ENCODE peak calls at places on chromosome 21, in ten cellular contexts. One of them, this sample, is unnamed.

GRCh38 chr21:35697321-35697808 is 363.0 kb downstream of the SETD4 start:
- DNase-seq in stomach: peak; percentile 71
- DNase-seq in glutamatergic neuron: no peak
- DNase-seq in T47D: no peak
- DNase-seq in astrocyte of the spinal cord: peak; percentile 48
- DNase-seq in T-helper 9 cell: no peak
- DNase-seq in activated CD4-positive, CD25-positive, alpha-beta regulatory T cell treated with anti-CD3 and anti-CD28 coated beads, Interleukin-2, amount 50 U/mL, for 72 hours: no peak
- DNase-seq in left cardiac atrium: peak; percentile 79
- DNase-seq in nucleus accumbens: no peak
- DNase-seq in activated CD4-positive, alpha-beta T cell treated with anti-CD3 and anti-CD28 coated beads, Interleukin-2, amount 50 U/mL, for 24 hours: no peak
- DNase-seq in this sample: peak; percentile 89

GRCh38 chr21:27511241-27511640 is 544.4 kb upstream of the ADAMTS5 start:
- DNase-seq in stomach: no peak
- DNase-seq in glutamatergic neuron: no peak
- DNase-seq in T47D: no peak
- DNase-seq in astrocyte of the spinal cord: no peak
- DNase-seq in T-helper 9 cell: no peak
- DNase-seq in activated CD4-positive, CD25-positive, alpha-beta regulatory T cell treated with anti-CD3 and anti-CD28 coated beads, Interleukin-2, amount 50 U/mL, for 72 hours: no peak
- DNase-seq in left cardiac atrium: no peak
- DNase-seq in nucleus accumbens: no peak
- DNase-seq in activated CD4-positive, alpha-beta T cell treated with anti-CD3 and anti-CD28 coated beads, Interleukin-2, amount 50 U/mL, for 24 hours: no peak
- DNase-seq in this sample: no peak

GRCh38 chr21:34745557-34746255 is 76.9 kb downstream of the CLIC6 start:
- DNase-seq in stomach: peak; percentile 73
- DNase-seq in glutamatergic neuron: peak; percentile 72
- DNase-seq in T47D: peak; percentile 89
- DNase-seq in astrocyte of the spinal cord: peak; percentile 87
- DNase-seq in T-helper 9 cell: peak; percentile 16
- DNase-seq in activated CD4-positive, CD25-positive, alpha-beta regulatory T cell treated with anti-CD3 and anti-CD28 coated beads, Interleukin-2, amount 50 U/mL, for 72 hours: peak; percentile 46
- DNase-seq in left cardiac atrium: peak; percentile 70
- DNase-seq in nucleus accumbens: no peak
- DNase-seq in activated CD4-positive, alpha-beta T cell treated with anti-CD3 and anti-CD28 coated beads, Interleukin-2, amount 50 U/mL, for 24 hours: peak; percentile 24
- DNase-seq in this sample: peak; percentile 84

GRCh38 chr21:38770660-38771059 is 35.1 kb upstream of the ETS2 start:
- DNase-seq in stomach: no peak
- DNase-seq in glutamatergic neuron: no peak
- DNase-seq in T47D: no peak
- DNase-seq in astrocyte of the spinal cord: no peak
- DNase-seq in T-helper 9 cell: no peak
- DNase-seq in activated CD4-positive, CD25-positive, alpha-beta regulatory T cell treated with anti-CD3 and anti-CD28 coated beads, Interleukin-2, amount 50 U/mL, for 72 hours: no peak
- DNase-seq in left cardiac atrium: no peak
- DNase-seq in nucleus accumbens: no peak
- DNase-seq in activated CD4-positive, alpha-beta T cell treated with anti-CD3 and anti-CD28 coated beads, Interleukin-2, amount 50 U/mL, for 24 hours: no peak
- DNase-seq in this sample: no peak

GRCh38 chr21:36784942-36785341 is 86.0 kb downstream of the SIM2 start:
- DNase-seq in stomach: no peak
- DNase-seq in glutamatergic neuron: no peak
- DNase-seq in T47D: no peak
- DNase-seq in astrocyte of the spinal cord: no peak
- DNase-seq in T-helper 9 cell: no peak
- DNase-seq in activated CD4-positive, CD25-positive, alpha-beta regulatory T cell treated with anti-CD3 and anti-CD28 coated beads, Interleukin-2, amount 50 U/mL, for 72 hours: no peak
- DNase-seq in left cardiac atrium: peak; percentile 49
- DNase-seq in nucleus accumbens: no peak
- DNase-seq in activated CD4-positive, alpha-beta T cell treated with anti-CD3 and anti-CD28 coated beads, Interleukin-2, amount 50 U/mL, for 24 hours: no peak
- DNase-seq in this sample: no peak

GRCh38 chr21:38768385-38769071 is 37.2 kb upstream of the ETS2 start:
- DNase-seq in stomach: no peak
- DNase-seq in glutamatergic neuron: no peak
- DNase-seq in T47D: no peak
- DNase-seq in astrocyte of the spinal cord: peak; percentile 93
- DNase-seq in T-helper 9 cell: peak; percentile 5
- DNase-seq in activated CD4-positive, CD25-positive, alpha-beta regulatory T cell treated with anti-CD3 and anti-CD28 coated beads, Interleukin-2, amount 50 U/mL, for 72 hours: peak; percentile 36
- DNase-seq in left cardiac atrium: no peak
- DNase-seq in nucleus accumbens: no peak
- DNase-seq in activated CD4-positive, alpha-beta T cell treated with anti-CD3 and anti-CD28 coated beads, Interleukin-2, amount 50 U/mL, for 24 hours: peak; percentile 36
- DNase-seq in this sample: no peak

GRCh38 chr21:37592496-37592895 is 225.9 kb downstream of the DYRK1A start:
- DNase-seq in stomach: no peak
- DNase-seq in glutamatergic neuron: no peak
- DNase-seq in T47D: no peak
- DNase-seq in astrocyte of the spinal cord: no peak
- DNase-seq in T-helper 9 cell: no peak
- DNase-seq in activated CD4-positive, CD25-positive, alpha-beta regulatory T cell treated with anti-CD3 and anti-CD28 coated beads, Interleukin-2, amount 50 U/mL, for 72 hours: no peak
- DNase-seq in left cardiac atrium: no peak
- DNase-seq in nucleus accumbens: no peak
- DNase-seq in activated CD4-positive, alpha-beta T cell treated with anti-CD3 and anti-CD28 coated beads, Interleukin-2, amount 50 U/mL, for 24 hours: no peak
- DNase-seq in this sample: no peak

GRCh38 chr21:35048183-35048601 is 910 bp downstream of the RUNX1 start:
- DNase-seq in stomach: no peak
- DNase-seq in glutamatergic neuron: no peak
- DNase-seq in T47D: peak; percentile 18
- DNase-seq in astrocyte of the spinal cord: no peak
- DNase-seq in T-helper 9 cell: no peak
- DNase-seq in activated CD4-positive, CD25-positive, alpha-beta regulatory T cell treated with anti-CD3 and anti-CD28 coated beads, Interleukin-2, amount 50 U/mL, for 72 hours: no peak
- DNase-seq in left cardiac atrium: no peak
- DNase-seq in nucleus accumbens: no peak
- DNase-seq in activated CD4-positive, alpha-beta T cell treated with anti-CD3 and anti-CD28 coated beads, Interleukin-2, amount 50 U/mL, for 24 hours: no peak
- DNase-seq in this sample: peak; percentile 61

GRCh38 chr21:45556645-45557601 is 14.7 kb upstream of the SLC19A1 start:
- DNase-seq in stomach: no peak
- DNase-seq in glutamatergic neuron: peak; percentile 17
- DNase-seq in T47D: no peak
- DNase-seq in astrocyte of the spinal cord: no peak
- DNase-seq in T-helper 9 cell: no peak
- DNase-seq in activated CD4-positive, CD25-positive, alpha-beta regulatory T cell treated with anti-CD3 and anti-CD28 coated beads, Interleukin-2, amount 50 U/mL, for 72 hours: peak; percentile 29
- DNase-seq in left cardiac atrium: peak; percentile 25
- DNase-seq in nucleus accumbens: no peak
- DNase-seq in activated CD4-positive, alpha-beta T cell treated with anti-CD3 and anti-CD28 coated beads, Interleukin-2, amount 50 U/mL, for 24 hours: no peak
- DNase-seq in this sample: peak; percentile 74

GRCh38 chr21:25961042-25961441 is 209.5 kb downstream of the APP start:
- DNase-seq in stomach: no peak
- DNase-seq in glutamatergic neuron: no peak
- DNase-seq in T47D: no peak
- DNase-seq in astrocyte of the spinal cord: no peak
- DNase-seq in T-helper 9 cell: no peak
- DNase-seq in activated CD4-positive, CD25-positive, alpha-beta regulatory T cell treated with anti-CD3 and anti-CD28 coated beads, Interleukin-2, amount 50 U/mL, for 72 hours: no peak
- DNase-seq in left cardiac atrium: no peak
- DNase-seq in nucleus accumbens: no peak
- DNase-seq in activated CD4-positive, alpha-beta T cell treated with anti-CD3 and anti-CD28 coated beads, Interleukin-2, amount 50 U/mL, for 24 hours: no peak
- DNase-seq in this sample: no peak

GRCh38 chr21:34270406-34270805 is 93.4 kb upstream of the KCNE2 start:
- DNase-seq in stomach: no peak
- DNase-seq in glutamatergic neuron: no peak
- DNase-seq in T47D: no peak
- DNase-seq in astrocyte of the spinal cord: no peak
- DNase-seq in T-helper 9 cell: no peak
- DNase-seq in activated CD4-positive, CD25-positive, alpha-beta regulatory T cell treated with anti-CD3 and anti-CD28 coated beads, Interleukin-2, amount 50 U/mL, for 72 hours: no peak
- DNase-seq in left cardiac atrium: no peak
- DNase-seq in nucleus accumbens: no peak
- DNase-seq in activated CD4-positive, alpha-beta T cell treated with anti-CD3 and anti-CD28 coated beads, Interleukin-2, amount 50 U/mL, for 24 hours: no peak
- DNase-seq in this sample: no peak

GRCh38 chr21:37619464-37619974 is 252.9 kb downstream of the DYRK1A start:
- DNase-seq in stomach: no peak
- DNase-seq in glutamatergic neuron: no peak
- DNase-seq in T47D: peak; percentile 62
- DNase-seq in astrocyte of the spinal cord: no peak
- DNase-seq in T-helper 9 cell: no peak
- DNase-seq in activated CD4-positive, CD25-positive, alpha-beta regulatory T cell treated with anti-CD3 and anti-CD28 coated beads, Interleukin-2, amount 50 U/mL, for 72 hours: no peak
- DNase-seq in left cardiac atrium: no peak
- DNase-seq in nucleus accumbens: no peak
- DNase-seq in activated CD4-positive, alpha-beta T cell treated with anti-CD3 and anti-CD28 coated beads, Interleukin-2, amount 50 U/mL, for 24 hours: no peak
- DNase-seq in this sample: no peak

GRCh38 chr21:31531967-31532366 is 127.5 kb upstream of the SOD1 start:
- DNase-seq in stomach: no peak
- DNase-seq in glutamatergic neuron: no peak
- DNase-seq in T47D: no peak
- DNase-seq in astrocyte of the spinal cord: no peak
- DNase-seq in T-helper 9 cell: no peak
- DNase-seq in activated CD4-positive, CD25-positive, alpha-beta regulatory T cell treated with anti-CD3 and anti-CD28 coated beads, Interleukin-2, amount 50 U/mL, for 72 hours: no peak
- DNase-seq in left cardiac atrium: no peak
- DNase-seq in nucleus accumbens: no peak
- DNase-seq in activated CD4-positive, alpha-beta T cell treated with anti-CD3 and anti-CD28 coated beads, Interleukin-2, amount 50 U/mL, for 24 hours: no peak
- DNase-seq in this sample: no peak

GRCh38 chr21:44509539-44509938 is 30.5 kb downstream of the KRTAP10-1 start:
- DNase-seq in stomach: peak; percentile 93
- DNase-seq in glutamatergic neuron: no peak
- DNase-seq in T47D: peak; percentile 92
- DNase-seq in astrocyte of the spinal cord: no peak
- DNase-seq in T-helper 9 cell: no peak
- DNase-seq in activated CD4-positive, CD25-positive, alpha-beta regulatory T cell treated with anti-CD3 and anti-CD28 coated beads, Interleukin-2, amount 50 U/mL, for 72 hours: no peak
- DNase-seq in left cardiac atrium: peak; percentile 76
- DNase-seq in nucleus accumbens: no peak
- DNase-seq in activated CD4-positive, alpha-beta T cell treated with anti-CD3 and anti-CD28 coated beads, Interleukin-2, amount 50 U/mL, for 24 hours: no peak
- DNase-seq in this sample: peak; percentile 47

GRCh38 chr21:18384771-18385170 is 18.8 kb downstream of the TMPRSS15 start:
- DNase-seq in stomach: no peak
- DNase-seq in glutamatergic neuron: no peak
- DNase-seq in T47D: peak; percentile 51
- DNase-seq in astrocyte of the spinal cord: peak; percentile 37
- DNase-seq in T-helper 9 cell: no peak
- DNase-seq in activated CD4-positive, CD25-positive, alpha-beta regulatory T cell treated with anti-CD3 and anti-CD28 coated beads, Interleukin-2, amount 50 U/mL, for 72 hours: no peak
- DNase-seq in left cardiac atrium: no peak
- DNase-seq in nucleus accumbens: no peak
- DNase-seq in activated CD4-positive, alpha-beta T cell treated with anti-CD3 and anti-CD28 coated beads, Interleukin-2, amount 50 U/mL, for 24 hours: no peak
- DNase-seq in this sample: no peak

GRCh38 chr21:38478782-38479181 is 19.5 kb downstream of the ERG start:
- DNase-seq in stomach: no peak
- DNase-seq in glutamatergic neuron: no peak
- DNase-seq in T47D: no peak
- DNase-seq in astrocyte of the spinal cord: no peak
- DNase-seq in T-helper 9 cell: no peak
- DNase-seq in activated CD4-positive, CD25-positive, alpha-beta regulatory T cell treated with anti-CD3 and anti-CD28 coated beads, Interleukin-2, amount 50 U/mL, for 72 hours: no peak
- DNase-seq in left cardiac atrium: no peak
- DNase-seq in nucleus accumbens: no peak
- DNase-seq in activated CD4-positive, alpha-beta T cell treated with anti-CD3 and anti-CD28 coated beads, Interleukin-2, amount 50 U/mL, for 24 hours: no peak
- DNase-seq in this sample: no peak

GRCh38 chr21:42515708-42516502 is 2.3 kb downstream of the SLC37A1 start:
- DNase-seq in stomach: no peak
- DNase-seq in glutamatergic neuron: no peak
- DNase-seq in T47D: peak; percentile 92
- DNase-seq in astrocyte of the spinal cord: no peak
- DNase-seq in T-helper 9 cell: no peak
- DNase-seq in activated CD4-positive, CD25-positive, alpha-beta regulatory T cell treated with anti-CD3 and anti-CD28 coated beads, Interleukin-2, amount 50 U/mL, for 72 hours: no peak
- DNase-seq in left cardiac atrium: no peak
- DNase-seq in nucleus accumbens: no peak
- DNase-seq in activated CD4-positive, alpha-beta T cell treated with anti-CD3 and anti-CD28 coated beads, Interleukin-2, amount 50 U/mL, for 24 hours: no peak
- DNase-seq in this sample: no peak

GRCh38 chr21:44552681-44553080 is 1.4 kb upstream of the KRTAP10-2 start:
- DNase-seq in stomach: no peak
- DNase-seq in glutamatergic neuron: no peak
- DNase-seq in T47D: no peak
- DNase-seq in astrocyte of the spinal cord: no peak
- DNase-seq in T-helper 9 cell: no peak
- DNase-seq in activated CD4-positive, CD25-positive, alpha-beta regulatory T cell treated with anti-CD3 and anti-CD28 coated beads, Interleukin-2, amount 50 U/mL, for 72 hours: peak; percentile 4
- DNase-seq in left cardiac atrium: no peak
- DNase-seq in nucleus accumbens: no peak
- DNase-seq in activated CD4-positive, alpha-beta T cell treated with anti-CD3 and anti-CD28 coated beads, Interleukin-2, amount 50 U/mL, for 24 hours: no peak
- DNase-seq in this sample: no peak

GRCh38 chr21:14916676-14917141 is 148.1 kb downstream of the NRIP1 start:
- DNase-seq in stomach: no peak
- DNase-seq in glutamatergic neuron: no peak
- DNase-seq in T47D: peak; percentile 68
- DNase-seq in astrocyte of the spinal cord: peak; percentile 38
- DNase-seq in T-helper 9 cell: no peak
- DNase-seq in activated CD4-positive, CD25-positive, alpha-beta regulatory T cell treated with anti-CD3 and anti-CD28 coated beads, Interleukin-2, amount 50 U/mL, for 72 hours: no peak
- DNase-seq in left cardiac atrium: no peak
- DNase-seq in nucleus accumbens: no peak
- DNase-seq in activated CD4-positive, alpha-beta T cell treated with anti-CD3 and anti-CD28 coated beads, Interleukin-2, amount 50 U/mL, for 24 hours: no peak
- DNase-seq in this sample: no peak

GRCh38 chr21:46063734-46064680 is 33.9 kb upstream of the COL6A2 start:
- DNase-seq in stomach: peak; percentile 18
- DNase-seq in glutamatergic neuron: no peak
- DNase-seq in T47D: no peak
- DNase-seq in astrocyte of the spinal cord: no peak
- DNase-seq in T-helper 9 cell: no peak
- DNase-seq in activated CD4-positive, CD25-positive, alpha-beta regulatory T cell treated with anti-CD3 and anti-CD28 coated beads, Interleukin-2, amount 50 U/mL, for 72 hours: no peak
- DNase-seq in left cardiac atrium: no peak
- DNase-seq in nucleus accumbens: no peak
- DNase-seq in activated CD4-positive, alpha-beta T cell treated with anti-CD3 and anti-CD28 coated beads, Interleukin-2, amount 50 U/mL, for 24 hours: no peak
- DNase-seq in this sample: peak; percentile 46

GRCh38 chr21:28359300-28359699 is 633.4 kb downstream of the LTN1 start:
- DNase-seq in stomach: no peak
- DNase-seq in glutamatergic neuron: no peak
- DNase-seq in T47D: no peak
- DNase-seq in astrocyte of the spinal cord: no peak
- DNase-seq in T-helper 9 cell: no peak
- DNase-seq in activated CD4-positive, CD25-positive, alpha-beta regulatory T cell treated with anti-CD3 and anti-CD28 coated beads, Interleukin-2, amount 50 U/mL, for 72 hours: no peak
- DNase-seq in left cardiac atrium: no peak
- DNase-seq in nucleus accumbens: no peak
- DNase-seq in activated CD4-positive, alpha-beta T cell treated with anti-CD3 and anti-CD28 coated beads, Interleukin-2, amount 50 U/mL, for 24 hours: no peak
- DNase-seq in this sample: no peak

GRCh38 chr21:42769820-42770716 is 109.3 kb downstream of the WDR4 start:
- DNase-seq in stomach: no peak
- DNase-seq in glutamatergic neuron: no peak
- DNase-seq in T47D: no peak
- DNase-seq in astrocyte of the spinal cord: no peak
- DNase-seq in T-helper 9 cell: no peak
- DNase-seq in activated CD4-positive, CD25-positive, alpha-beta regulatory T cell treated with anti-CD3 and anti-CD28 coated beads, Interleukin-2, amount 50 U/mL, for 72 hours: no peak
- DNase-seq in left cardiac atrium: no peak
- DNase-seq in nucleus accumbens: no peak
- DNase-seq in activated CD4-positive, alpha-beta T cell treated with anti-CD3 and anti-CD28 coated beads, Interleukin-2, amount 50 U/mL, for 24 hours: no peak
- DNase-seq in this sample: no peak

GRCh38 chr21:42058631-42059111 is 12.4 kb upstream of the UMODL1 start:
- DNase-seq in stomach: peak; percentile 49
- DNase-seq in glutamatergic neuron: no peak
- DNase-seq in T47D: peak; percentile 54
- DNase-seq in astrocyte of the spinal cord: no peak
- DNase-seq in T-helper 9 cell: no peak
- DNase-seq in activated CD4-positive, CD25-positive, alpha-beta regulatory T cell treated with anti-CD3 and anti-CD28 coated beads, Interleukin-2, amount 50 U/mL, for 72 hours: no peak
- DNase-seq in left cardiac atrium: no peak
- DNase-seq in nucleus accumbens: no peak
- DNase-seq in activated CD4-positive, alpha-beta T cell treated with anti-CD3 and anti-CD28 coated beads, Interleukin-2, amount 50 U/mL, for 24 hours: no peak
- DNase-seq in this sample: peak; percentile 75

GRCh38 chr21:33059319-33059894 is 10.5 kb upstream of the OLIG1 start:
- DNase-seq in stomach: no peak
- DNase-seq in glutamatergic neuron: no peak
- DNase-seq in T47D: no peak
- DNase-seq in astrocyte of the spinal cord: no peak
- DNase-seq in T-helper 9 cell: no peak
- DNase-seq in activated CD4-positive, CD25-positive, alpha-beta regulatory T cell treated with anti-CD3 and anti-CD28 coated beads, Interleukin-2, amount 50 U/mL, for 72 hours: no peak
- DNase-seq in left cardiac atrium: no peak
- DNase-seq in nucleus accumbens: no peak
- DNase-seq in activated CD4-positive, alpha-beta T cell treated with anti-CD3 and anti-CD28 coated beads, Interleukin-2, amount 50 U/mL, for 24 hours: no peak
- DNase-seq in this sample: no peak

GRCh38 chr21:39645331-39645730 is 32.6 kb downstream of the B3GALT5 start:
- DNase-seq in stomach: no peak
- DNase-seq in glutamatergic neuron: no peak
- DNase-seq in T47D: no peak
- DNase-seq in astrocyte of the spinal cord: no peak
- DNase-seq in T-helper 9 cell: no peak
- DNase-seq in activated CD4-positive, CD25-positive, alpha-beta regulatory T cell treated with anti-CD3 and anti-CD28 coated beads, Interleukin-2, amount 50 U/mL, for 72 hours: no peak
- DNase-seq in left cardiac atrium: no peak
- DNase-seq in nucleus accumbens: no peak
- DNase-seq in activated CD4-positive, alpha-beta T cell treated with anti-CD3 and anti-CD28 coated beads, Interleukin-2, amount 50 U/mL, for 24 hours: no peak
- DNase-seq in this sample: no peak

GRCh38 chr21:42653492-42654061 is at the start of gene PDE9A:
- DNase-seq in stomach: no peak
- DNase-seq in glutamatergic neuron: peak; percentile 81
- DNase-seq in T47D: no peak
- DNase-seq in astrocyte of the spinal cord: no peak
- DNase-seq in T-helper 9 cell: no peak
- DNase-seq in activated CD4-positive, CD25-positive, alpha-beta regulatory T cell treated with anti-CD3 and anti-CD28 coated beads, Interleukin-2, amount 50 U/mL, for 72 hours: no peak
- DNase-seq in left cardiac atrium: no peak
- DNase-seq in nucleus accumbens: no peak
- DNase-seq in activated CD4-positive, alpha-beta T cell treated with anti-CD3 and anti-CD28 coated beads, Interleukin-2, amount 50 U/mL, for 24 hours: no peak
- DNase-seq in this sample: peak; percentile 52

GRCh38 chr21:29697555-29698193 is 242.1 kb downstream of the GRIK1 start:
- DNase-seq in stomach: no peak
- DNase-seq in glutamatergic neuron: no peak
- DNase-seq in T47D: no peak
- DNase-seq in astrocyte of the spinal cord: no peak
- DNase-seq in T-helper 9 cell: no peak
- DNase-seq in activated CD4-positive, CD25-positive, alpha-beta regulatory T cell treated with anti-CD3 and anti-CD28 coated beads, Interleukin-2, amount 50 U/mL, for 72 hours: no peak
- DNase-seq in left cardiac atrium: no peak
- DNase-seq in nucleus accumbens: no peak
- DNase-seq in activated CD4-positive, alpha-beta T cell treated with anti-CD3 and anti-CD28 coated beads, Interleukin-2, amount 50 U/mL, for 24 hours: no peak
- DNase-seq in this sample: no peak

GRCh38 chr21:38984982-38985422 is 179.3 kb downstream of the ETS2 start:
- DNase-seq in stomach: no peak
- DNase-seq in glutamatergic neuron: no peak
- DNase-seq in T47D: no peak
- DNase-seq in astrocyte of the spinal cord: peak; percentile 90
- DNase-seq in T-helper 9 cell: no peak
- DNase-seq in activated CD4-positive, CD25-positive, alpha-beta regulatory T cell treated with anti-CD3 and anti-CD28 coated beads, Interleukin-2, amount 50 U/mL, for 72 hours: no peak
- DNase-seq in left cardiac atrium: no peak
- DNase-seq in nucleus accumbens: no peak
- DNase-seq in activated CD4-positive, alpha-beta T cell treated with anti-CD3 and anti-CD28 coated beads, Interleukin-2, amount 50 U/mL, for 24 hours: no peak
- DNase-seq in this sample: peak; percentile 62